ENCODE peak calls at places on chromosomes 6 and 20, in eight cellular contexts. K is HCT116, R is GM23338, O is mammary epithelial cell, S is PC-3, U is endothelial cell of umbilical vein, T is hepatocyte, G is astrocyte. L is an unnamed sample.

GRCh38 chr6:154292855-154293519 is 63.6 kb downstream of the IPCEF1 start:
- DNase-seq in K (no peak), R (peak), O (peak), S (peak), U (peak), T (peak), G (peak), L (peak)

GRCh38 chr20:7714549-7714948 is 225.7 kb downstream of the HAO1 start:
- DNase-seq in K (no peak), R (peak), O (no peak), S (no peak), U (no peak), T (peak), G (no peak), L (no peak)

GRCh38 chr6:87779542-87779941 is 77.5 kb upstream of the AKIRIN2 start:
- DNase-seq in K (no peak), R (no peak), O (no peak), S (no peak), U (no peak), T (no peak), G (no peak), L (no peak)

GRCh38 chr6:94733066-94733465 is 844.3 kb upstream of the MANEA start:
- DNase-seq in K (no peak), R (peak), O (no peak), S (no peak), U (no peak), T (no peak), G (no peak), L (no peak)

GRCh38 chr6:32086661-32087573 is 22.2 kb downstream of the TNXB start:
- DNase-seq in K (no peak), R (peak), O (peak), S (peak), U (no peak), T (no peak), G (peak), L (peak)

GRCh38 chr6:160055378-160055777 is 66.2 kb upstream of the SLC22A1 start:
- DNase-seq in K (no peak), R (no peak), O (no peak), S (no peak), U (no peak), T (no peak), G (no peak), L (no peak)

GRCh38 chr20:58795923-58796245 is 54.8 kb downstream of the GNAS-AS1 start:
- DNase-seq in K (no peak), R (no peak), O (no peak), S (no peak), U (no peak), T (no peak), G (no peak), L (no peak)

GRCh38 chr20:63863021-63863797 is 1.9 kb upstream of the TPD52L2 start:
- DNase-seq in K (no peak), R (no peak), O (no peak), S (no peak), U (no peak), T (no peak), G (no peak), L (no peak)

GRCh38 chr20:53034899-53035298 is 62.7 kb downstream of the TSHZ2 start:
- DNase-seq in K (no peak), R (no peak), O (no peak), S (no peak), U (no peak), T (no peak), G (no peak), L (no peak)

GRCh38 chr20:39885975-39886649 is 802.9 kb downstream of the MAFB start:
- DNase-seq in K (no peak), R (peak), O (peak), S (peak), U (peak), T (peak), G (peak), L (peak)

GRCh38 chr6:152605901-152606390 is 31.2 kb downstream of the SYNE1 start:
- DNase-seq in K (no peak), R (no peak), O (no peak), S (no peak), U (no peak), T (no peak), G (peak), L (no peak)

GRCh38 chr6:47134476-47135189 is 92.5 kb upstream of the ADGRF1 start:
- DNase-seq in K (peak), R (no peak), O (peak), S (peak), U (peak), T (peak), G (peak), L (peak)

GRCh38 chr6:133041020-133041419 is 200.1 kb upstream of the EYA4 start:
- DNase-seq in K (no peak), R (no peak), O (no peak), S (no peak), U (no peak), T (no peak), G (no peak), L (no peak)

GRCh38 chr20:37976862-37977261 is 56.4 kb downstream of the TTI1 start:
- DNase-seq in K (no peak), R (peak), O (no peak), S (no peak), U (no peak), T (no peak), G (no peak), L (no peak)

GRCh38 chr20:1324598-1325172 is 4.3 kb downstream of the SDCBP2 start:
- DNase-seq in K (no peak), R (no peak), O (no peak), S (peak), U (peak), T (no peak), G (peak), L (no peak)

GRCh38 chr6:16295060-16295459 is 56.7 kb downstream of the GMPR start:
- DNase-seq in K (no peak), R (no peak), O (no peak), S (no peak), U (no peak), T (no peak), G (no peak), L (no peak)

GRCh38 chr6:122405417-122405816 is 6.0 kb downstream of the HSF2 start:
- DNase-seq in K (no peak), R (peak), O (peak), S (peak), U (no peak), T (no peak), G (peak), L (no peak)

GRCh38 chr6:149696904-149697303 is 21.0 kb downstream of the LATS1 start:
- DNase-seq in K (no peak), R (no peak), O (peak), S (peak), U (no peak), T (no peak), G (peak), L (no peak)

GRCh38 chr6:14354919-14355572 is 237.5 kb downstream of the CD83 start:
- DNase-seq in K (no peak), R (no peak), O (peak), S (peak), U (no peak), T (peak), G (peak), L (peak)

GRCh38 chr20:37417146-37417856 is 71.4 kb downstream of the SRC start:
- DNase-seq in K (no peak), R (no peak), O (no peak), S (no peak), U (no peak), T (no peak), G (no peak), L (no peak)

GRCh38 chr6:150897400-150897943 is 32.0 kb downstream of the MTHFD1L start:
- DNase-seq in K (no peak), R (no peak), O (no peak), S (no peak), U (no peak), T (no peak), G (peak), L (no peak)

GRCh38 chr6:45569210-45569945 is 191.6 kb upstream of the SUPT3H start:
- DNase-seq in K (no peak), R (no peak), O (peak), S (no peak), U (no peak), T (no peak), G (no peak), L (no peak)

GRCh38 chr6:149501768-149502167 is 17.0 kb upstream of the ZC3H12D start:
- DNase-seq in K (no peak), R (no peak), O (no peak), S (no peak), U (no peak), T (no peak), G (no peak), L (no peak)

GRCh38 chr6:137872071-137872470 is 5.0 kb downstream of the TNFAIP3 start:
- DNase-seq in K (no peak), R (no peak), O (peak), S (peak), U (peak), T (no peak), G (no peak), L (no peak)

GRCh38 chr20:38032585-38033329 is 499 bp downstream of the TTI1 start:
- DNase-seq in K (no peak), R (peak), O (no peak), S (no peak), U (no peak), T (no peak), G (peak), L (no peak)

GRCh38 chr6:31875852-31876251 is 2.9 kb downstream of the SLC44A4 start:
- DNase-seq in K (no peak), R (no peak), O (no peak), S (no peak), U (no peak), T (no peak), G (no peak), L (no peak)

GRCh38 chr6:123925360-123925759 is 121.7 kb downstream of the NKAIN2 start:
- DNase-seq in K (no peak), R (no peak), O (peak), S (no peak), U (peak), T (no peak), G (peak), L (no peak)

GRCh38 chr6:17863971-17864754 is 123.3 kb downstream of the KIF13A start:
- DNase-seq in K (peak), R (no peak), O (peak), S (peak), U (peak), T (no peak), G (peak), L (peak)

GRCh38 chr6:7062445-7063162 is 45.2 kb upstream of the RREB1 start:
- DNase-seq in K (no peak), R (no peak), O (no peak), S (no peak), U (peak), T (no peak), G (no peak), L (no peak)

GRCh38 chr20:16761305-16761829 is 13.2 kb downstream of the OTOR start:
- DNase-seq in K (peak), R (peak), O (peak), S (peak), U (peak), T (peak), G (peak), L (peak)

GRCh38 chr20:22836877-22837276 is 198.2 kb upstream of the SSTR4 start:
- DNase-seq in K (no peak), R (no peak), O (peak), S (peak), U (no peak), T (peak), G (no peak), L (no peak)

GRCh38 chr6:44034391-44034861 is 92.8 kb downstream of the MRPL14 start:
- DNase-seq in K (no peak), R (no peak), O (peak), S (peak), U (no peak), T (no peak), G (no peak), L (peak)

GRCh38 chr6:44035621-44036020 is 91.6 kb downstream of the MRPL14 start:
- DNase-seq in K (no peak), R (no peak), O (peak), S (no peak), U (no peak), T (no peak), G (no peak), L (no peak)

GRCh38 chr6:44036196-44036595 is 91.1 kb downstream of the MRPL14 start:
- DNase-seq in K (no peak), R (no peak), O (peak), S (no peak), U (no peak), T (no peak), G (no peak), L (peak)

GRCh38 chr6:44036699-44037101 is 90.6 kb downstream of the MRPL14 start:
- DNase-seq in K (no peak), R (no peak), O (no peak), S (no peak), U (no peak), T (no peak), G (no peak), L (no peak)

GRCh38 chr6:44034931-44035345 is 92.3 kb downstream of the MRPL14 start:
- DNase-seq in K (no peak), R (no peak), O (peak), S (peak), U (no peak), T (no peak), G (no peak), L (peak)
- H2AFZ ChIP-seq in K (no peak), R (no peak), O (peak), S (peak), U (no peak), T (no peak), G (no peak), L (no peak)

DNA sequence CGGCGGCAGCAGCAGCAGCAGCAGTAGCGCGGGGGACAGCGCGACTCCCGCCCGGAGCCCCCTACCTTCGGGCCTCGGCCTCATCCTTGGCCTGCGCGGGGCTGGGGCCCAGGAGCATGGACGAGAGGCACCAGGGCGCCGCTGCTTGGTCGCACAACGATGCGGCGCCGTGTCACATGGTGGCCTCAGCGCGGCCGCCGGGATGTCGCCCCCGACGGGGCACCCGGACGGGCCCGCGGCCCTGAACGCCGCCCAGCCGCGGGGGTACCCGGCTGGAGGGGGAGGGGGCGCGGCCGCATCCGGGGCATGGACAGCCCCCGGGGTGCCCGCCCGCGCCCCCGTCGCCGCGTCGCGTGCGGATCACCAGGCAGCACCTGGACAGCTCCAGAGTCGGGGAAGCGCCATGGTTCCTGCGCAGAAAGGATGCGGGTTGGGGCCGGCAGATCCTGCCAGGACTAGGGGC is 57.1 kb downstream of the CDH22 start:
- DNase-seq in K (no peak), R (peak), O (no peak), S (no peak), U (no peak), T (peak), G (no peak), L (no peak)
- TF ChIP-seq EZH2 in K (no peak), R (no peak), O (no peak), S (no peak), U (peak), T (no peak), G (peak), L (no peak)

DNA sequence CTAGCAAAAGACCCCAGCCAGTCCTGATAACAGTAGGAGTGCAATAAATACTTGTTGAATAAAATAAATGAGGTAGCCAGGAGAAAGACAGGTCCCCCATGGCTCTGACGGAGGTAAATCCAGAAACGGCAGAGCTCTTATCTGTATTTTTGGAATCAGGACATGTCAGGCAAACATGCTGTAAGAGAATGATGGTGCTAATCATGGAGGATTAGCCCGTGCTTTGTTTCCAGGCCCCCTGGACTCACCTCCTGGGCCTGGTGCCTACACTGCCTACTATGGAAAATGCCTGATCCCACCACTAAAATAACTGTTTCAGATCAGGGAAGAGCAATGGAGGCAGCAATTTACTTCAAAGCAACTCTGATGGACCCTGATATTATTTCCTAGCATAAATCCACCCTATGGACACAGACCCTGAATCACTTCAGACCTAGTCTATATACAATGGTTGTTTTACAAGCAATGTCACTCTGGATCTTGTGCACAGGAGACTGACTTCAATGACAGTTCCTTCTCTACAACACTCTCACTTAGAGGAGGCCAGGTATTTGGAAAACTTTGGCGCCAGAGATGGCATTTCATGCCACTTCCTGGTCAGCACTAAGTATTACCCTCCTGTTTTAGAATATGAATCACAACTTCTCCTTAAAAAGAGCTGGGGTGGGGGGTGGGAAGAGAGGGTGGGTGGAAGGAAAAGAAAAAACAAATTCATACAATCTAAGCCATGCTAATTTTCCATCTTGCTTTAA is 6.4 kb downstream of the MRPL14 start:
- DNase-seq in K (no peak), R (no peak), O (no peak), S (no peak), U (no peak), T (no peak), G (no peak), L (no peak)
- H3K27ac ChIP-seq in K (no peak), R (no peak), O (no peak), S (peak), U (no peak), T (no peak), G (no peak), L (peak)

DNA sequence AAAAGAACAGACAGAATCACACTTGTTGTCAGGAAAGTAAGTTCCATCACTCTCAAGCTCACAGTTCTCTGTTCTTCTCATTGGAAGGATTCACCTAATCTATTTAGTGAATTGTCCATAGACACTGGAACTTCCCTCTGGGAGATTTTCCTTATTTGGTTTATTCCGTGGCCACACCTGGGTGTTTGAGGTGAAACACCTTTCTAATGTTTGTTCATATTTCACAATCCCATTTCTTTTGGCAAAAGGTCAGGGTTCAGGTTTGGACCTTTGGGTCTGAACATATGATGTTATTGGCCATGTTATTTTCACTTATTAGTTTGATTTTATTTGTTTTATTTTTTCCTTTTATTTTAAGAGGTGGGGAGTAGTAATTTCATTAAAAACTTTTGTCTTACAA is 4.0 kb downstream of the MAS1L start:
- DNase-seq in K (no peak), R (no peak), O (no peak), S (no peak), U (no peak), T (no peak), G (no peak), L (no peak)
- H2AFZ ChIP-seq in K (no peak), R (no peak), O (no peak), S (no peak), U (no peak), T (no peak), G (no peak), L (no peak)

GRCh38 chr20:24468401-24469115 is 871 bp upstream of the SYNDIG1 start:
- DNase-seq in K (no peak), R (no peak), O (no peak), S (no peak), U (no peak), T (no peak), G (no peak), L (no peak)
- TF ChIP-seq EZH2 in K (no peak), R (no peak), O (no peak), S (no peak), U (no peak), T (peak), G (no peak), L (no peak)

GRCh38 chr6:27861861-27862260 is 50.3 kb downstream of the OR2B2 start:
- DNase-seq in K (no peak), R (no peak), O (no peak), S (no peak), U (no peak), T (no peak), G (no peak), L (no peak)

GRCh38 chr6:27864906-27865883 is 47.0 kb downstream of the OR2B2 start:
- DNase-seq in K (no peak), R (peak), O (peak), S (peak), U (peak), T (peak), G (peak), L (peak)

GRCh38 chr6:27863962-27864905 is 48.0 kb downstream of the OR2B2 start:
- DNase-seq in K (no peak), R (no peak), O (no peak), S (no peak), U (peak), T (no peak), G (no peak), L (no peak)

GRCh38 chr6:27861276-27861840 is 50.8 kb downstream of the OR2B2 start:
- DNase-seq in K (no peak), R (no peak), O (no peak), S (no peak), U (no peak), T (no peak), G (no peak), L (no peak)

GRCh38 chr6:27862396-27863061 is 49.7 kb downstream of the OR2B2 start:
- DNase-seq in K (no peak), R (no peak), O (peak), S (peak), U (no peak), T (no peak), G (no peak), L (no peak)
- H3K27ac ChIP-seq in K (no peak), R (no peak), O (no peak), S (peak), U (no peak), T (no peak), G (no peak), L (no peak)

GRCh38 chr6:34082816-34083215 is 63.1 kb downstream of the GRM4 start:
- DNase-seq in K (no peak), R (peak), O (no peak), S (no peak), U (no peak), T (no peak), G (no peak), L (no peak)

GRCh38 chr6:34082348-34082747 is 63.5 kb downstream of the GRM4 start:
- DNase-seq in K (no peak), R (no peak), O (no peak), S (no peak), U (no peak), T (no peak), G (no peak), L (no peak)

GRCh38 chr6:34083227-34083889 is 62.5 kb downstream of the GRM4 start:
- DNase-seq in K (no peak), R (no peak), O (no peak), S (no peak), U (no peak), T (no peak), G (no peak), L (no peak)

GRCh38 chr6:34075906-34076305 is 70.0 kb downstream of the GRM4 start:
- DNase-seq in K (no peak), R (no peak), O (no peak), S (no peak), U (no peak), T (no peak), G (no peak), L (no peak)

GRCh38 chr6:34079899-34080298 is 66.0 kb downstream of the GRM4 start:
- DNase-seq in K (no peak), R (no peak), O (no peak), S (no peak), U (no peak), T (no peak), G (no peak), L (no peak)
- H2AFZ ChIP-seq in K (no peak), R (no peak), O (no peak), S (no peak), U (no peak), T (no peak), G (no peak), L (no peak)

GRCh38 chr6:27558028-27558724 is 85.3 kb upstream of the ZNF184 start:
- DNase-seq in K (no peak), R (peak), O (no peak), S (no peak), U (no peak), T (no peak), G (no peak), L (no peak)
- TF ChIP-seq EZH2 in K (no peak), R (peak), O (no peak), S (no peak), U (peak), T (no peak), G (no peak), L (no peak)